ENCODE peak calls at places on chromosomes 13 and 19, in five cellular contexts. Z is Peyer's patch, B is body of pancreas, X is fibroblast of lung, M is BJ. E is an unnamed sample.

GRCh38 chr13:112962911-112963625 is 5.9 kb upstream of the MCF2L start:
- DNase-seq in M (no peak), Z (no peak), B (no peak), X (no peak), E (no peak)

GRCh38 chr13:23753523-23753922 is 135.7 kb downstream of the MIPEP start:
- DNase-seq in Z (no peak), B (no peak), X (peak), M (no peak), E (peak)

GRCh38 chr19:35141627-35142401 is 1.2 kb upstream of the FXYD7 start:
- DNase-seq in Z (peak), M (no peak), B (peak), X (peak), E (no peak)

GRCh38 chr19:17348700-17349099 is 11.3 kb downstream of the GTPBP3 start:
- DNase-seq in M (no peak), Z (no peak), X (peak), B (no peak), E (no peak)

GRCh38 chr13:56299650-56300049 is 841.1 kb upstream of the PRR20A start:
- DNase-seq in M (no peak), X (no peak), Z (no peak), B (no peak), E (peak)

GRCh38 chr13:19888799-19889198 is 25.4 kb upstream of the ZMYM5 start:
- DNase-seq in X (peak), M (no peak), B (no peak), Z (no peak), E (no peak)

GRCh38 chr13:40662866-40663265 is 3.6 kb downstream of the FOXO1 start:
- DNase-seq in M (no peak), X (no peak), Z (peak), B (no peak), E (no peak)

GRCh38 chr13:47890146-47890814 is 110.8 kb downstream of the SUCLA2 start:
- DNase-seq in M (no peak), B (no peak), X (no peak), Z (no peak), E (no peak)

GRCh38 chr13:50616101-50616500 is 227.4 kb downstream of the DLEU7 start:
- DNase-seq in X (peak), Z (no peak), M (no peak), B (no peak), E (no peak)

GRCh38 chr13:93776936-93777335 is 550.3 kb downstream of the GPC6 start:
- DNase-seq in X (peak), M (peak), Z (no peak), B (no peak), E (no peak)

GRCh38 chr19:15641901-15642491 is 1.3 kb downstream of the CYP4F3 start:
- DNase-seq in X (no peak), B (no peak), M (no peak), Z (no peak), E (no peak)

GRCh38 chr19:4933528-4933927 is 24.2 kb downstream of the UHRF1 start:
- DNase-seq in Z (peak), M (no peak), B (peak), X (peak), E (peak)

GRCh38 chr13:101305981-101306411 is 110.3 kb downstream of the NALCN start:
- DNase-seq in M (no peak), X (no peak), B (no peak), Z (no peak), E (no peak)

GRCh38 chr13:75316427-75316826 is 165.5 kb downstream of the TBC1D4 start:
- DNase-seq in B (no peak), M (no peak), X (peak), Z (no peak), E (no peak)

GRCh38 chr13:42275506-42275905 is 3.6 kb downstream of the AKAP11 start:
- DNase-seq in B (no peak), Z (no peak), M (no peak), X (no peak), E (no peak)

GRCh38 chr13:42276683-42277082 is 4.7 kb downstream of the AKAP11 start:
- DNase-seq in X (no peak), Z (no peak), M (no peak), B (no peak), E (no peak)

GRCh38 chr13:42272776-42273175 is 824 bp downstream of the AKAP11 start:
- DNase-seq in Z (no peak), B (no peak), M (no peak), X (no peak), E (no peak)

GRCh38 chr13:42275098-42275471 is 3.1 kb downstream of the AKAP11 start:
- DNase-seq in Z (no peak), M (no peak), X (no peak), B (no peak), E (no peak)

DNA sequence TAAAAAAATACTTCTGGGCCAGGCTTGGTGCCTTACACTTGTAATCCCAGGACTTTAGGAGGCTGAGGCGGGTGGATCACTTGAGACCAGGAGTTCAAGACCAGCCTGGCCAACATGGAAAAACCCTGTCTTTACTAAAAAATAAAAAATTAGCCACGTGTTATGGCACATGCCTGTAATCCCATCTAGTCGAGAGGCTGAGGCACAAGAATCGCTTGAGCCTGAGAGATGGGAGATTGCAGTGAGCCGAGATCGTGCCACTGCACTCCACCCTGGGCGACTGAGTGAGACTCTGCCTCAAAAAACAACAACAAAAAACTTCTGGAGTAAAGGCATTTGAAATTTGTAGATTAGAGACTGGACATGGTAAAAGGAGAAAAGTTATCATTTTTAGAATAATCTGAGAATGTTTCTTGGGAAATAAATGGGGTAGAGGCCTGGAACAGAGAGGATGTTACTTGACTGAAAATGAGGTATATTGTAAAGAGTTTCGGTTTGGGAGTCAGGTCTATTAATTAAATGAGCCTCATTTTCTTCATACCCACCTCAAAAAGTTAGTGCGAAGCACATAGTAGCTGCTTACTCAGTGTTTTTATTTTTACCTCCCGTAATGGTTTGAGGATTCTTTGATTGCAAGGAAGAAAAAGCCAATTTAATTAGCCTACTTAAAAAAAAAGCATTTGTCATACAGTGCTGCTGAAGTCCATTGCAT is 2.6 kb downstream of the AKAP11 start:
- DNase-seq in M (no peak), B (no peak), Z (no peak), X (no peak), E (no peak)
- H3K4me3 ChIP-seq in M (no peak), B (no peak), Z (no peak), X (peak), E (no peak)

DNA sequence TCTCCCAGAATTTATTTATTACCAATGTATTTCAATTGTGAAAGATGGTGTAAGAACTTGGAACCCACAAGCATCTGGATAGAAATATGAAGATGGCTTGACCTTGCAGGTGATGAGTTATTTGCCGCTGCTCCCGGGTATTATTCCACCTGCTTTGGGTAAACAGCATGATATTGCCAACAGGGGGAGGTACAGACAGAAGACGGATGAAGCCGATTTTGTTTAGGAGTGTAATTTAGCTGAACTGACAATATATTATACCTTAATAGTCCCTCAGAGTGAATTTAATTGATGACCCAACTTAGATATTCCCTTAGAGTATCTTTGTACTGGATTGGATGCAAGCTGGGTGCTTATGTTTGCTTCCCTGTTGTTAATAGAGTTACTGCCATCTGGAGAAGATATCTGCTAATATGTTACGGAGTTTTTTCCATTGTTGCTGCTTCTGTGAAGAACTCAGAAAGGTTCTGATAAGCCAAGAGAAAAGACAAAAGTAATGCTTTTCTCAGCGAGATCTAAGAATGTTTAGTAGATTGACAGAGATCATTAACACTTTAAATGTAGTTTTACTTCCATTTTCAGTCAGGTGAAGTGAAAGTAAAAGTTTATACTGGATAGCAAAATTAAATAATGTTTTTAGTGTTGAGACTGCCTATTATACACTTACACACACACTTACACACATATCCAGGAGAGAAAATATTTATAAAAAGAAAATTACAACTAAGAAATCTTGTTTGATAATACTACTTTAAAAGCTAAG is 2220.8 kb upstream of the PCDH20 start:
- DNase-seq in M (no peak), Z (no peak), X (no peak), B (no peak), E (no peak)
- H3K4me3 ChIP-seq in M (peak), Z (peak), X (no peak), B (no peak), E (peak)

DNA sequence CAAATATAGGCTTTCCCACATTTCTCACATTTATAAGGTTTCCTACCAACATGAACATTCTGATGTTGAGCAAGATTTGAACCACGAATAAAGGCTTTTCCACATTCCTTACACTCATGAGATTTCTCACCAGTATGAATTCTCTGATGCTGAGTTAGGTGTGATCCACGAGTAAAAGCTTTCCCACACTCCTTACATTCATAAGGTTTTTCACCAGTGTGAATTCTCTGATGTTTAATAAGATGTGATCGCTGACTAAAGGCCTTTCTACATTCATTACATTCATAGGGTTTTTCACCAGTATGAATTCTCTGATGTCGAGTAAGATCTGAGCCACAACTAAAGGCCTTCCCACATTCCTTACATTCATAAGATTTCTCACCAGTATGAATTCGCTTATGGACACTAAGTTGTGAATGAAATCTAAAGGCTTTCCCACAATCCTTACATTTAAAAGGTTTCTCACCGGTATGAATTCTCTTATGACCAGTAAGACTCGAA is 19.0 kb downstream of the ZNF790 start:
- DNase-seq in B (no peak), X (peak), Z (no peak), M (no peak), E (no peak)
- H3K4me3 ChIP-seq in B (no peak), X (no peak), Z (no peak), M (no peak), E (no peak)

DNA sequence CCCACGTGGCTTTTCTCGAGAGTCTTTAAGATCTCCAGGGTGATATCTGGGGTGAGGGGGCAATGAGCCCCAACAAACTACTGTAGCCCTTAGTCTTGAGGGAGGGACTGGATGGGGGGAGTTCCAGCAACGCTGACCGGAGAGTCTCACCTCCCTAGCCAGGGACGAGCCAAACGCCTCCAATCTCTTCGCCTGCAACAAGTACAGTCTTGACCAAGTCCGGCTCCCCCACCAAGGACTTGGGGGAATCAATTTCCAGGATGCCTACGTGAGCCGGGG is 442 bp downstream of the CCDC8 start:
- DNase-seq in Z (no peak), X (no peak), B (no peak), M (no peak), E (no peak)
- H3K4me3 ChIP-seq in Z (peak), X (peak), B (peak), M (peak), E (no peak)

GRCh38 chr13:97434417-97435296 is 688 bp downstream of the RAP2A start:
- DNase-seq in B (peak), Z (peak), M (no peak), X (peak), E (no peak)

GRCh38 chr13:97435297-97435682 is 1.3 kb downstream of the RAP2A start:
- DNase-seq in B (no peak), Z (no peak), X (no peak), M (no peak), E (no peak)

GRCh38 chr13:97433727-97434416 is at the start of gene RAP2A:
- DNase-seq in B (peak), Z (peak), X (peak), M (peak), E (peak)

GRCh38 chr13:97436845-97437244 is 2.9 kb downstream of the RAP2A start:
- DNase-seq in X (no peak), M (no peak), B (no peak), Z (no peak), E (no peak)

DNA sequence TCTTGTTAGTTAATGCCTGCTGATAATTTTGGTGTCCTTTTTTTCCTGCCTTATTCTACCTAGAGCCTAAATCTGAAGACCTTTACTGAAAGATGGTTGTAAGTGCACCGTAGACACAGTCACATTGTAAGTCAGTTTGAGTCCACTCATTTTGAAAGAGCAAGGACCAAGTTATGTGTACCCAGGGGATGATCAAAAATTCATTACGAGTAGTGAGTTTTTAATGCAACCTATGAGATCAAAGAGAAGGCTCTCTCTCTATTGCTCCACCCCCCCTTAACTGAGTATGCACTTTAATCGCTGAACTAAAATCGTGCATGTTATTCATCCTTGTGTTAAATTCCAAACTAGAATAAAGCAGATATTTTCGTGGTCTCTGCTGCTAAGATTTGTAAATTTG is 1.8 kb downstream of the RAP2A start:
- DNase-seq in B (no peak), X (peak), M (no peak), Z (no peak), E (no peak)
- H3K4me3 ChIP-seq in B (no peak), X (peak), M (peak), Z (peak), E (no peak)

DNA sequence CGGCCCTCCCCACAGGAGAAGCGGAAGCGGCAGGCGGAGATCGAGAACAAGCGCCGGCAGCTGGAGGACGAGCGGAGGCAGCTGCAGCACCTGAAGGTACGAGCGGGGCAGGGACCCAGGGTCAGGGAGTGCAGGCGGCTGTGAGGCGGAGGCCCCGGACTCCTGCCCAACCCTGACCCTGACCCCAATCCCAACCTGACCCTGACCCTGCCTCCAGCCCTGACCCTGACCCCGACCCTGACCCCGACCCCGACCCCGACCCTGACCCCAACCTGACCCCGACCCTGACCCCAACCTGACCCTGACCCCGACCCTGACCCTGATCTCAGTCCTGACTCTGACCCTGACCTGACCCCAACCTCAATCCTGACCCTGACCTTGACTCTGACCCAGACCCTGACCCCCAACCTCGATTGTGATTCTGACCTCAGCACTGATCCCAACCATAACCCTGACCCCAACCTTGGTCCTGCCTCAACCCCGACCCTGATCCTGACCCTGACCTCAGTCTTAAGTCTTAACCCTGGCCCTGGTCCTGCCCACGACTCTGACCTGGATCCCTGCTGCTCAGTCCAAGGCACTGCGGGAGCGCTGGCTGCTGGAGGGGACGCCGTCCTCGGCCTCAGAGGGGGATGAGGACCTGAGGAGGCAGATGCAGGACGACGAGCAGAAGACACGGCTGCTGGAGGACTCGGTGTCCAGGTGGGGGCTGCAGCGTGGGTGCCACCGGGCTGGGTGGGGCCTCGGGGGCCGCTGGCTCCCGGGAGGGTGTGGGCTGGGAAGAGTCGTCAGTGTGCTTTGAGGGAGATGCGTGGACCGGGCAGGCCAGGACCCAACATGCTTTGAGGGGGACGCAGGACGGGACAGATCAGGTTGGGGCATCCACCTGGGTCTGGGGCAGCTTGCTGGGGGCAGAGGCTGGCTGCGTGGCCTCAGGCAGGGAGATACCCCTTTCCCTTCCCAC is 18.5 kb downstream of the PALM start:
- DNase-seq in Z (no peak), B (no peak), M (no peak), X (no peak), E (no peak)
- H3K4me3 ChIP-seq in Z (no peak), B (no peak), M (no peak), X (no peak), E (no peak)

DNA sequence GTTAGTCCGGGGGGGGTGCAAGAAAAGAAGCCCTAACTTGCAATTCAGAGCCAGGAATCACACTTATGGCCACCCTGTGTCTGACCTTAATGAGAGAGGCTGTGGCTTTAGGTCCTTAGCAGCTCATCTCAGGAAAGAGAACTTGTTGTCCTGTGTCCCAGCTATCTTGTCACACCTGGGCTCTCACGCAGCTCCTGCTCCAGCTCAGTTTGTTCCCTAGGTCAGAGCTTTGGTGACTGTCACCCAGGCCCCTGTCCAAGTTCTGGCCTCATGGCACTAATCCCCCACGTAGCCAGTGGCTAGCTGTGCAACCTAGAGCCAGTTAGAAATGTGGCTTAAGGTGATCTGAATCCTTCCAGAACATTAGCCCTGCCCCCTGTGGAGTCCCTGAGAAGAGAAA is 28.6 kb downstream of the POP4 start:
- DNase-seq in M (no peak), B (no peak), X (no peak), Z (no peak), E (no peak)
- H3K4me3 ChIP-seq in M (no peak), B (no peak), X (no peak), Z (no peak), E (no peak)

DNA sequence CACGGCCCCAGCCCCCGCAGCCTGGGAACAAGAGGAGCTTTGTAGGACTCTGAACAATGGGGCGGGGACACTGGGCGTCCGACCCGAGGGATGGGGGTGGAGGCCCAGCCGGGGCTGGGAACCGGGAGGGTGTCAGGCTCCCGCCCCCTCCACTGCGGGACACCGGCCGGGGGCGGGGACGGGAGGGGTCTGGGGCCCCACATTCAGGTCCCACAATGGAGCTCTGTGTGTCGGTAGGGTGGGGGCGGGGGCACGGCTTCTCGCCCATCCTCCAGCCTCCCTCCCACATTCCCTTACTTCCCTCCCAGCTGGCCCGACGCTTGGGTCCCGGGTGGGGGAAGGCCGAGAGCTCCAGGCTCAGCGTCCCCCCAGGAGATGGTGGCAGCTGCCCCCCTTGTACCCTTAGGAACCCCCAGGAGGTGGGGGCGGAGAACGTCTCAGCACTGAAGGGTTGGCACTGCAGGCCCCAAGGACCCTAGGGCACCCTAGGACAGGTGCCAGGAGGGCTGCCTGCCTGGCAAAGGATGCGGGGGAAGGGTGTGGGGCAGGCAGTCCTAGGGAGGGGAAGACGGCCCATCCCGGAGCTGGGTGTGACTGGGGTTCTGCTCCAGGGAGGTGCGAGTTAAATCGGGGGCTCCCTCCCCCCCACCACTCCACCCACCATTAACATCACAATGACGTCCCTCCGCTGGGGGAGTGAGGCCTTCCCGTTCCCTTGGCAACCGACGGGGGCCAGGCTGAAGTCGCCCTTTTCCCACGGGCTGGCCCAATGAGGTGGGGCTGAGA is 5.3 kb downstream of the TTYH1 start:
- DNase-seq in B (peak), Z (no peak), M (no peak), X (no peak), E (no peak)
- H3K4me3 ChIP-seq in B (no peak), Z (no peak), M (no peak), X (no peak), E (no peak)

E was measured in LNCaP clone FGC.